ENCODE peak calls at places on chromosome 7, in five cellular contexts. S, I, D, N and H are unnamed samples. For H3K4me1 and H3K36me3, the result is how much of the 10 kb centered on the place peaks cover.

GRCh38 chr7:81004098-81004497 is 85.2 kb upstream of the SEMA3C start:
- DNase-seq in D (no peak), N (no peak), I (no peak), S (no peak), H (no peak)

GRCh38 chr7:139619367-139619657 is 95.8 kb downstream of the CLEC2L start:
- DNase-seq in D (no peak), N (no peak), S (no peak), I (no peak), H (no peak)

GRCh38 chr7:111942450-111943081 is 263.6 kb downstream of the DOCK4 start:
- DNase-seq in D (no peak), N (no peak), I (no peak), S (no peak), H (no peak)

GRCh38 chr7:75977741-75978140 is 16.7 kb downstream of the TMEM120A start:
- DNase-seq in S (peak), D (no peak), I (peak), N (no peak), H (no peak)

GRCh38 chr7:116706668-116707126 is 34.7 kb downstream of the MET start:
- DNase-seq in S (peak), D (no peak), I (no peak), N (no peak), H (no peak)

GRCh38 chr7:141975806-141976523 is 2.4 kb upstream of the TAS2R38 start:
- DNase-seq in N (peak), I (peak), D (peak), S (peak), H (peak)

GRCh38 chr7:139955098-139955820 is 107.5 kb downstream of the PARP12 start:
- DNase-seq in N (peak), S (no peak), D (no peak), I (no peak), H (no peak)

GRCh38 chr7:99561735-99562051 is 3.3 kb downstream of the ZNF655 start:
- DNase-seq in S (no peak), D (no peak), I (no peak), N (no peak), H (no peak)

GRCh38 chr7:2140216-2140870 is 92.4 kb downstream of the MAD1L1 start:
- DNase-seq in D (no peak), S (no peak), N (peak), I (no peak), H (no peak)

GRCh38 chr7:82172017-82172416 is 271.6 kb downstream of the CACNA2D1 start:
- DNase-seq in I (no peak), N (no peak), D (no peak), S (no peak), H (no peak)

GRCh38 chr7:84274029-84274638 is 79.5 kb upstream of the SEMA3A start:
- DNase-seq in S (no peak), N (no peak), I (no peak), D (no peak), H (no peak)

GRCh38 chr7:72092769-72093168 is 319.4 kb downstream of the CALN1 start:
- DNase-seq in S (no peak), I (no peak), D (no peak), N (no peak), H (no peak)

GRCh38 chr7:99624487-99624886 is 7.7 kb downstream of the ZSCAN25 start:
- DNase-seq in N (peak), D (no peak), S (no peak), I (no peak), H (no peak)

GRCh38 chr7:140675726-140676125 is 3.0 kb downstream of the ADCK2 start:
- DNase-seq in N (no peak), D (no peak), I (no peak), S (no peak), H (no peak)

GRCh38 chr7:151308791-151309190 is 32.8 kb upstream of the NUB1 start:
- DNase-seq in D (no peak), N (no peak), I (no peak), S (no peak), H (no peak)

GRCh38 chr7:51351661-51352060 is 35.1 kb upstream of the COBL start:
- DNase-seq in D (no peak), S (no peak), I (no peak), N (no peak), H (no peak)

GRCh38 chr7:116236020-116236630 is 25.8 kb downstream of the TES start:
- DNase-seq in N (no peak), S (peak), D (no peak), I (peak), H (peak)

GRCh38 chr7:148481965-148482626 is 108.5 kb upstream of the C7orf33 start:
- DNase-seq in D (no peak), S (no peak), N (no peak), I (no peak), H (no peak)

GRCh38 chr7:149284343-149284742 is 22.3 kb downstream of the ZNF783 start:
- DNase-seq in I (no peak), S (no peak), N (no peak), D (no peak), H (no peak)

GRCh38 chr7:2403718-2404648 is 572 bp downstream of the CHST12 start:
- DNase-seq in N (no peak), D (no peak), S (peak), I (no peak), H (no peak)

GRCh38 chr7:40232242-40232929 is 97.6 kb downstream of the SUGCT start:
- DNase-seq in N (no peak), S (peak), D (no peak), I (peak), H (peak)

GRCh38 chr7:24731313-24731712 is 26.0 kb downstream of the GSDME start:
- DNase-seq in S (no peak), D (no peak), N (no peak), I (no peak), H (no peak)

GRCh38 chr7:148289630-148290029 is 300.9 kb upstream of the C7orf33 start:
- DNase-seq in D (no peak), I (no peak), S (no peak), N (no peak), H (no peak)

DNA sequence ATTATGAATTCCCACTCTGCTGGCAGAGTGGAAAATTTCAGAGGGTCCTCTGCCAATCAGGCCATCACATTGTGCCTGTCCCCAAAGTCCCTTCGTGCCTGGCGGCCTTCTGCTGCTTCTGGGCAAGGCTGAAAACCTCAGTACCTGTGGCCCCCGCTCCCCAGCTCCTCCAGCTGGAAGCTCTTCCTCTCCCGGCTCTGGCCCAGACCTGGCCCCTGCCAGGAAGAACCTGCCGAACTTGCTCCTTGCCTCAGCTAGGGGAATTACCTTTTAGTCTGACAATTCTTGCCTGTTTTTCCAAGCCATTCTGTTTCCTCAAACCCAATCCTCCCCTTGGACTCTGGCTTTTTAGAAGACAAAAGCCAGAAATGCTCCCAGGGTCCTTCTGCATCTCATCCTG is 27.9 kb upstream of the TRIL start:
- DNase-seq in S (no peak), N (peak), I (no peak), D (peak), H (no peak)
- H3K4me1 ChIP-seq in S (under half), N (under half), I (under half), D (under half), H (under half)

GRCh38 chr7:73544678-73545077 is 12.8 kb downstream of the BCL7B start:
- DNase-seq in D (no peak), N (no peak), I (no peak), S (no peak), H (no peak)
- H3K36me3 ChIP-seq in D (half or more), N (half or more), I (under half), S (under half), H (under half)

GRCh38 chr7:31052504-31052840 is 364 bp downstream of the ADCYAP1R1 start:
- DNase-seq in I (no peak), D (no peak), N (peak), S (no peak), H (no peak)
- H3K27ac ChIP-seq in I (no peak), D (no peak), N (no peak), S (no peak), H (no peak)

GRCh38 chr7:70432567-70433001 is 699.4 kb upstream of the GALNT17 start:
- DNase-seq in N (no peak), S (no peak), D (no peak), I (no peak), H (no peak)

GRCh38 chr7:70434821-70435220 is 697.1 kb upstream of the GALNT17 start:
- DNase-seq in D (no peak), N (no peak), S (no peak), I (no peak), H (no peak)

GRCh38 chr7:70435634-70436033 is 696.3 kb upstream of the GALNT17 start:
- DNase-seq in I (no peak), N (no peak), S (no peak), D (no peak), H (no peak)

GRCh38 chr7:70434376-70434775 is 697.6 kb upstream of the GALNT17 start:
- DNase-seq in D (no peak), I (no peak), N (no peak), S (no peak), H (no peak)

GRCh38 chr7:70436815-70437350 is 695.1 kb upstream of the GALNT17 start:
- DNase-seq in D (no peak), N (no peak), I (no peak), S (no peak), H (no peak)
- H3K4me1 ChIP-seq in D (under half), N (under half), I (under half), S (under half), H (under half)